ENCODE peak calls at places on chromosomes 12 and 14, in four cellular contexts. One of them, this sample, is unnamed.

GRCh38 chr14:100674897-100675618 is 51.6 kb upstream of the DLK1 start:
- DNase-seq in K562: no peak
- DNase-seq in GM12878: no peak
- DNase-seq in HepG2: no peak
- DNase-seq in this sample: no peak

GRCh38 chr14:92677955-92678354 is 70.5 kb downstream of the LGMN start:
- DNase-seq in K562: no peak
- DNase-seq in GM12878: no peak
- DNase-seq in HepG2: no peak
- DNase-seq in this sample: no peak

GRCh38 chr12:93841671-93842070 is 164.5 kb downstream of the CRADD start:
- DNase-seq in K562: no peak
- DNase-seq in GM12878: no peak
- DNase-seq in HepG2: no peak
- DNase-seq in this sample: no peak

GRCh38 chr12:120090626-120091295 is 25.8 kb downstream of the RAB35 start:
- DNase-seq in K562: no peak
- DNase-seq in GM12878: no peak
- DNase-seq in HepG2: no peak
- DNase-seq in this sample: no peak

GRCh38 chr12:120668091-120668796 is 18.7 kb upstream of the MLEC start:
- DNase-seq in K562: no peak
- DNase-seq in GM12878: no peak
- DNase-seq in HepG2: no peak
- DNase-seq in this sample: no peak

GRCh38 chr14:72788972-72789728 is 104.8 kb downstream of the DPF3 start:
- DNase-seq in K562: no peak
- DNase-seq in GM12878: no peak
- DNase-seq in HepG2: no peak
- DNase-seq in this sample: no peak

GRCh38 chr12:54394281-54394719 is 9.8 kb upstream of the ZNF385A start:
- DNase-seq in K562: peak; percentile 60
- DNase-seq in GM12878: no peak
- DNase-seq in HepG2: peak; percentile 25
- DNase-seq in this sample: peak; percentile 80

GRCh38 chr12:108838194-108839010 is 19.0 kb downstream of the SSH1 start:
- DNase-seq in K562: peak; percentile 68
- DNase-seq in GM12878: peak; percentile 91
- DNase-seq in HepG2: peak; percentile 80
- DNase-seq in this sample: peak; percentile 32

GRCh38 chr12:121811434-121812319 is 7.9 kb downstream of the SETD1B start:
- DNase-seq in K562: peak; percentile 81
- DNase-seq in GM12878: no peak
- DNase-seq in HepG2: peak; percentile 57
- DNase-seq in this sample: peak; percentile 80

GRCh38 chr14:56794088-56794556 is 16.2 kb downstream of the OTX2 start:
- DNase-seq in K562: no peak
- DNase-seq in GM12878: no peak
- DNase-seq in HepG2: no peak
- DNase-seq in this sample: peak; percentile 61

GRCh38 chr12:81492131-81492720 is 266.9 kb downstream of the PPFIA2 start:
- DNase-seq in K562: no peak
- DNase-seq in GM12878: no peak
- DNase-seq in HepG2: no peak
- DNase-seq in this sample: no peak

GRCh38 chr12:54147606-54148005 is 41.2 kb downstream of the SMUG1 start:
- DNase-seq in K562: no peak
- DNase-seq in GM12878: no peak
- DNase-seq in HepG2: no peak
- DNase-seq in this sample: no peak

GRCh38 chr12:116416161-116416560 is 138.7 kb upstream of the MED13L start:
- DNase-seq in K562: no peak
- DNase-seq in GM12878: no peak
- DNase-seq in HepG2: no peak
- DNase-seq in this sample: no peak

GRCh38 chr14:52348279-52348678 is 34.2 kb downstream of the PTGER2 start:
- DNase-seq in K562: no peak
- DNase-seq in GM12878: no peak
- DNase-seq in HepG2: no peak
- DNase-seq in this sample: no peak
- TF ChIP-seq ETV6 in K562: no peak
- TF ChIP-seq ETV6 in GM12878: no peak
- TF ChIP-seq ETV6 in HepG2: no peak
- TF ChIP-seq ETV6 in this sample: no peak

DNA sequence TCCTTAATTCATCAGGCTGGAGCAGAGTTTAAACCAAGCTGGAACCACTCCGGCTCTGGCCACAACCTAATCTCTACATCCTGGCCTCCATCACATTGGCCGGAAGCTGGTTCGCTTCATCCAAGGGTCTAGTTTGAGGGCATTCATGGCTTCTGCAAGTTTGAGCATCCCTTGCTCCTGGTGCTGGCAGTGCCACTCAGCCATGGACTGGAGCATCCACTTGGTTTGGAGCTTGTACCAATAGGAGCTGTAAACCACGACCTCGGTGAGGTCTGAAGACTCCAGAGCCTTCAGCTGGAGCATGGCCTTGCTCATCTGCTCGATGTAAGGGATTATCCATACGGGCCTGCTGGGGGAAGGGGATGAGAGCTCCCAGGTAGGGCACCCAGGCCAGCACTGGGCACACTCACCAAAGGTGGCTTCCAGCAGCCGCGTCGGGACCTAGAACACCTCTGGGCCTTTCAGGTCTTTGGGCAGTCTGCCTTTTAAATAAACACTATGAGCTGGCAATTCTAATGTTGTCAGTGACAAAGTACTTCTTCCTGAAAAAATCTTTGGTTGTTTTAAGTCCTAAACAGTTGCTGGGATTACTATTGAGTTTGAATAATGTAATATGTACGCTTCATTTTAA is 13.5 kb downstream of the FOS start:
- DNase-seq in K562: no peak
- DNase-seq in GM12878: no peak
- DNase-seq in HepG2: no peak
- DNase-seq in this sample: no peak
- TF ChIP-seq ATF2 in K562: no peak
- TF ChIP-seq ATF2 in GM12878: no peak
- TF ChIP-seq ATF2 in HepG2: no peak
- TF ChIP-seq ATF2 in this sample: no peak

GRCh38 chr12:29510591-29511174 is 13.2 kb upstream of the OVCH1 start:
- DNase-seq in K562: no peak
- DNase-seq in GM12878: no peak
- DNase-seq in HepG2: no peak
- DNase-seq in this sample: no peak
- TF ChIP-seq ETV6 in K562: no peak
- TF ChIP-seq ETV6 in GM12878: no peak
- TF ChIP-seq ETV6 in HepG2: no peak
- TF ChIP-seq ETV6 in this sample: no peak

DNA sequence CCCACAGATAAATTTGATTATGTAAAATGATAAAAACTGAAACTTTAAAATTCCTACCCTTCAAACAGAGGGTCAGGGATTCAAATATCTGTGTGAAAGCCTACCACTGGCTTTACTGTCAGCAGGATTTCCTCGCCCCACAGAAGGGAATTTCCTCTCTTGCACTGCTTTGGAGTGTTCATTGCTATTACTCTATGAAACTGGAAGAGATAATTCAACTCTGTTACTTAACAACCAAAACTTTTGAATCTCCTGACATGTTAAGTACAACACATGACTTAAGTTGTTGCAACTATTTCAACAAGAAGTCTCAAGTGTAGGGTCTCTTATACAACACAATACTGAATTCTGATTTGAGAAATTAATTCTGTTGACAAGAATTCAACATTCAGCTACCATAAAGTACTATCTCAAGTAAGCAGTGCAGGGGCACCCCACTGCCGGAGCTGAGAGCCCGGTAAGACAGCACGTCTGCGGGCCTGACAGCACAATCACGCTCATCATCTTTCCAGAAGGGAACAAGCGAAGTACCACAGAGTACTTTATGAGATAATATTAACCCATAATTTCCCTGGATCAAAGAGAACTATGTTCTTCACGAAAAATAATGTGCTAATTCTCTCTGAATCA is 22.9 kb downstream of the DICER1 start:
- DNase-seq in K562: no peak
- DNase-seq in GM12878: no peak
- DNase-seq in HepG2: no peak
- DNase-seq in this sample: no peak
- TF ChIP-seq ATF2 in K562: no peak
- TF ChIP-seq ATF2 in GM12878: no peak
- TF ChIP-seq ATF2 in HepG2: no peak
- TF ChIP-seq ATF2 in this sample: no peak